ENCODE peak calls at places on chromosomes 12 and 14, in seven cellular contexts. H, C, B, X, K, L and O are unnamed samples.

GRCh38 chr12:32727237-32727636 is 28.5 kb downstream of the YARS2 start:
- DNase-seq in H (no peak), C (no peak), B (no peak), X (no peak), K (no peak), L (no peak), O (peak)

GRCh38 chr12:55699471-55700055 is 8.1 kb downstream of the ITGA7 start:
- DNase-seq in H (no peak), C (no peak), B (peak), X (no peak), K (no peak), L (no peak), O (no peak)

GRCh38 chr12:102249073-102249854 is 51.6 kb upstream of the PMCH start:
- DNase-seq in H (no peak), C (no peak), B (no peak), X (no peak), K (no peak), L (no peak), O (no peak)

GRCh38 chr12:58529897-58530296 is 390.4 kb downstream of the LRIG3 start:
- DNase-seq in H (no peak), C (no peak), B (no peak), X (peak), K (no peak), L (no peak), O (peak)

GRCh38 chr12:107238276-107238675 is 144.9 kb upstream of the CRY1 start:
- DNase-seq in H (no peak), C (no peak), B (no peak), X (no peak), K (no peak), L (no peak), O (no peak)

GRCh38 chr12:98873823-98874222 is 228.7 kb downstream of the APAF1 start:
- DNase-seq in H (no peak), C (no peak), B (no peak), X (no peak), K (no peak), L (no peak), O (no peak)

GRCh38 chr12:93839076-93839475 is 161.9 kb downstream of the CRADD start:
- DNase-seq in H (peak), C (no peak), B (no peak), X (no peak), K (no peak), L (no peak), O (no peak)

GRCh38 chr12:80877706-80878384 is 59.9 kb downstream of the LIN7A start:
- DNase-seq in H (no peak), C (no peak), B (no peak), X (no peak), K (peak), L (no peak), O (no peak)

GRCh38 chr14:71594828-71595227 is 337.4 kb upstream of the RGS6 start:
- DNase-seq in H (no peak), C (no peak), B (no peak), X (no peak), K (no peak), L (no peak), O (peak)

GRCh38 chr12:8065991-8066594 is at the start of gene C3AR1:
- DNase-seq in H (no peak), C (peak), B (no peak), X (no peak), K (peak), L (no peak), O (peak)

GRCh38 chr12:107319536-107320030 is 226.2 kb upstream of the CRY1 start:
- DNase-seq in H (no peak), C (no peak), B (no peak), X (no peak), K (no peak), L (no peak), O (no peak)

GRCh38 chr14:41623737-41624136 is 17.1 kb downstream of the LRFN5 start:
- DNase-seq in H (no peak), C (no peak), B (no peak), X (no peak), K (no peak), L (no peak), O (no peak)

GRCh38 chr14:45361727-45362126 is 108.7 kb upstream of the MIS18BP1 start:
- DNase-seq in H (no peak), C (no peak), B (no peak), X (no peak), K (no peak), L (no peak), O (no peak)

GRCh38 chr12:62776575-62776974 is 158.4 kb downstream of the PPM1H start:
- DNase-seq in H (no peak), C (no peak), B (no peak), X (no peak), K (no peak), L (no peak), O (no peak)

GRCh38 chr12:128786741-128787391 is 36.9 kb downstream of the SLC15A4 start:
- DNase-seq in H (no peak), C (no peak), B (peak), X (no peak), K (no peak), L (no peak), O (no peak)

GRCh38 chr12:115440438-115440837 is 756.5 kb upstream of the TBX3 start:
- DNase-seq in H (peak), C (no peak), B (no peak), X (peak), K (no peak), L (no peak), O (peak)

GRCh38 chr12:51976376-51977160 is 25.1 kb downstream of the ACVR1B start:
- DNase-seq in H (no peak), C (no peak), B (no peak), X (no peak), K (no peak), L (no peak), O (no peak)

GRCh38 chr14:24071836-24072420 is 566 bp downstream of the CPNE6 start:
- DNase-seq in H (no peak), C (no peak), B (no peak), X (no peak), K (no peak), L (no peak), O (no peak)

GRCh38 chr14:76413962-76414665 is 38.2 kb downstream of the ESRRB start:
- DNase-seq in H (no peak), C (no peak), B (no peak), X (no peak), K (no peak), L (no peak), O (no peak)